ENCODE peak calls at places on chromosome 5, in seven cellular contexts. G is NCI-H2081, N is T-helper 1 cell, R is NCI-H1436, S is LoVo, T is IMR-90, L is KBM-7. I is an unnamed sample.

GRCh38 chr5:1396029-1396816 is 49.0 kb downstream of the SLC6A3 start:
- DNase-seq in R (no peak), G (no peak), N (no peak), L (no peak), S (no peak), T (no peak), I (no peak)

GRCh38 chr5:32017638-32018429 is 156.3 kb downstream of the GOLPH3 start:
- DNase-seq in N (no peak), L (no peak), S (no peak), T (no peak), G (no peak), R (no peak), I (no peak)

GRCh38 chr5:68233075-68233474 is 17.5 kb downstream of the PIK3R1 start:
- DNase-seq in L (no peak), T (no peak), S (no peak), G (no peak), R (no peak), N (no peak), I (no peak)

GRCh38 chr5:125464847-125465432 is 718.5 kb upstream of the ZNF608 start:
- DNase-seq in L (no peak), N (no peak), T (no peak), S (no peak), R (no peak), G (no peak), I (no peak)

GRCh38 chr5:1335540-1336095 is 9.3 kb downstream of the CLPTM1L start:
- DNase-seq in T (no peak), S (no peak), G (no peak), L (no peak), N (no peak), R (no peak), I (no peak)

GRCh38 chr5:103929310-103930003 is 366.9 kb upstream of the NUDT12 start:
- DNase-seq in L (no peak), T (no peak), G (no peak), N (no peak), R (no peak), S (peak), I (no peak)

GRCh38 chr5:53884411-53884810 is 324.0 kb downstream of the NDUFS4 start:
- DNase-seq in L (peak), R (no peak), N (no peak), G (no peak), S (no peak), T (no peak), I (no peak)

GRCh38 chr5:129945779-129946270 is 41.6 kb downstream of the CHSY3 start:
- DNase-seq in G (no peak), S (no peak), L (no peak), T (no peak), R (no peak), N (no peak), I (no peak)

GRCh38 chr5:160197341-160198147 is 31.8 kb upstream of the FABP6 start:
- DNase-seq in S (no peak), L (peak), G (no peak), T (peak), N (no peak), R (no peak), I (no peak)

GRCh38 chr5:127031147-127031862 is 947 bp upstream of the MARCHF3 start:
- DNase-seq in L (no peak), T (no peak), G (no peak), R (no peak), S (no peak), N (peak), I (no peak)

GRCh38 chr5:43041131-43041668 is 1.1 kb upstream of the ANXA2R start:
- DNase-seq in G (peak), N (no peak), L (no peak), R (no peak), S (peak), T (no peak), I (no peak)

GRCh38 chr5:149069711-149070110 is 6.8 kb upstream of the SH3TC2 start:
- DNase-seq in R (no peak), L (no peak), G (no peak), S (no peak), T (no peak), N (no peak), I (no peak)

GRCh38 chr5:84014966-84015365 is 294.3 kb upstream of the HAPLN1 start:
- DNase-seq in G (no peak), T (peak), S (no peak), R (no peak), N (no peak), L (no peak), I (no peak)